ENCODE peak calls at places on chromosomes 12 and 14, in six cellular contexts. K is H1, A is GM12878, L is HepG2, N is GM12891, S is K562. G is an unnamed sample.

GRCh38 chr14:102510616-102511520 is 1.3 kb upstream of the ANKRD9 start:
- DNase-seq in K (peak), L (peak), N (no peak), S (peak), A (no peak), G (no peak)

GRCh38 chr14:22850944-22851790 is 14.8 kb downstream of the MMP14 start:
- DNase-seq in N (no peak), L (no peak), A (no peak), K (no peak), S (no peak), G (no peak)

GRCh38 chr12:122190842-122191668 is 8.1 kb downstream of the LRRC43 start:
- DNase-seq in A (peak), L (peak), N (peak), S (peak), K (peak), G (peak)

GRCh38 chr12:70645494-70646317 is 8.5 kb upstream of the PTPRB start:
- DNase-seq in K (peak), L (peak), S (peak), N (no peak), A (no peak), G (no peak)

GRCh38 chr14:93970589-93970966 is 5.8 kb downstream of the ASB2 start:
- DNase-seq in S (no peak), L (peak), K (no peak), A (no peak), N (no peak), G (no peak)

GRCh38 chr14:51539571-51540037 is 112.1 kb upstream of the FRMD6 start:
- DNase-seq in K (peak), A (no peak), L (no peak), S (no peak), N (no peak), G (no peak)

GRCh38 chr12:47905313-47905730 is 528 bp upstream of the VDR start:
- DNase-seq in K (peak), L (no peak), N (no peak), A (no peak), S (peak), G (no peak)

GRCh38 chr12:128163096-128163495 is 103.9 kb upstream of the TMEM132C start:
- DNase-seq in L (no peak), K (no peak), N (no peak), S (no peak), A (no peak), G (no peak)

GRCh38 chr12:41521872-41522379 is 333.8 kb downstream of the PDZRN4 start:
- DNase-seq in L (no peak), K (no peak), N (no peak), A (peak), S (no peak), G (no peak)

GRCh38 chr14:100297320-100298300 is 8.6 kb downstream of the SLC25A29 start:
- DNase-seq in S (no peak), A (peak), N (peak), K (no peak), L (no peak), G (peak)

GRCh38 chr12:3973939-3974644 is 100.9 kb upstream of the PARP11 start:
- DNase-seq in N (no peak), A (no peak), S (no peak), L (no peak), K (no peak), G (no peak)

GRCh38 chr12:124699878-124700277 is 132.5 kb upstream of the NCOR2 start:
- DNase-seq in L (no peak), K (no peak), S (no peak), A (no peak), N (no peak), G (no peak)

GRCh38 chr14:101077511-101078074 is 174.1 kb upstream of the RTL1 start:
- DNase-seq in S (peak), K (peak), N (no peak), A (no peak), L (no peak), G (no peak)

GRCh38 chr12:53624453-53624852 is 1.7 kb downstream of the ATF7 start:
- DNase-seq in K (no peak), S (no peak), A (no peak), N (no peak), L (no peak), G (no peak)

GRCh38 chr12:11183009-11183408 is 3.7 kb downstream of the TAS2R42 start:
- DNase-seq in N (no peak), A (no peak), S (no peak), K (no peak), L (no peak), G (no peak)

GRCh38 chr14:24634158-24634557 is at the start of gene GZMB:
- DNase-seq in N (no peak), L (no peak), K (no peak), S (no peak), A (no peak), G (no peak)

GRCh38 chr12:93020998-93021597 is 92.0 kb upstream of the EEA1 start:
- DNase-seq in S (peak), A (no peak), L (no peak), N (no peak), K (no peak), G (no peak)

GRCh38 chr14:77041837-77042557 is 13.5 kb upstream of the IRF2BPL start:
- DNase-seq in N (no peak), S (no peak), L (no peak), A (no peak), K (no peak), G (no peak)

GRCh38 chr14:104226421-104227385 is 88.3 kb downstream of the KIF26A start:
- DNase-seq in N (no peak), A (no peak), K (no peak), L (no peak), S (no peak), G (no peak)

GRCh38 chr12:107864235-107864634 is 89.7 kb downstream of the ASCL4 start:
- DNase-seq in A (no peak), N (no peak), S (no peak), K (no peak), L (no peak), G (no peak)

GRCh38 chr12:21330682-21331253 is 3.9 kb downstream of the SLCO1A2 start:
- DNase-seq in S (no peak), A (no peak), K (no peak), L (no peak), N (no peak), G (no peak)

GRCh38 chr12:95648990-95649791 is 97.9 kb upstream of the USP44 start:
- DNase-seq in N (no peak), K (no peak), A (no peak), S (no peak), L (no peak), G (no peak)

GRCh38 chr12:7667025-7667575 is 1.4 kb upstream of the APOBEC1 start:
- DNase-seq in A (no peak), L (peak), N (peak), S (no peak), K (no peak), G (no peak)

GRCh38 chr12:109295764-109296425 is 13.2 kb downstream of the FOXN4 start:
- DNase-seq in S (no peak), A (no peak), K (no peak), N (no peak), L (no peak), G (no peak)

DNA sequence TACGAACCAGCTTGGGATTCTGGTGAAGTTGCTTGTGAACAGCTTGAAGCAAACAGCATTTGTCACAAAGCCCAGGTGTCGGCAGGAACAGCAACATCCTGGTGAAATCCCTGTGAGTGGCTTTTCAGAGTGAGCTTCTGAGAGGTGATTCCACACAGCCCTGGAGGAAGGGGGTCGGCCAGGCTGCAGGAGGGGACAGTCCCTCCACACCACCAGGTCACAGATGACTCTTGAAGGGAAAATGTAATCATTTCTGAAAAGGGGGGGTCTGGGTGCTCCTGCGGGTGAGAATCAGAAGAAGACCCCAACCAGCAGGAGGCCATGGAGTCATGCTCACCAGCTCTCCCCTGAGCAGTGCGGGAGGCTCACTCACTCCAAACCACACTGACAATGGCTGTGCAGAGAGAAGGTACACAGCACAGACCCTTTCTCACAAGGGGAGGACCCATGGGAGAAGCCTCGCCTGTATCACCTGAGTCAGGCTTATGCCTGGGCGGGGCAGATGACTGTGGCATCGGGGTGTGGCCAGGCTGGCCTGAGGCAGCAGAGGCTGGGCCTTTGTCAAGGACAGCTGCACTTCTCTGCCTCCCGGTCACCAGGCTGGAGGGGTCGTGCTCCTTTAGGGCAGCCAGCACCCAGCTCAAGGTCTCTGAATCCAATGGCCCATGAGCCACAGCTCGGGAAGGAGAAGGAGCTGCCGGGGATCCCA is 14.4 kb downstream of the CHGA start:
- DNase-seq in K (no peak), A (no peak), N (no peak), S (peak), L (no peak), G (no peak)
- TF ChIP-seq TAF1 in K (no peak), A (no peak), N (no peak), S (no peak), L (no peak), G (no peak)

GRCh38 chr12:56224102-56224701 is at the start of gene NABP2:
- DNase-seq in S (peak), N (peak), A (peak), K (peak), L (peak), G (peak)
- TF ChIP-seq POLR2A in S (peak), N (peak), A (peak), K (no peak), L (no peak), G (peak)

GRCh38 chr12:120498870-120499515 is 3.1 kb downstream of the DYNLL1 start:
- DNase-seq in N (no peak), S (no peak), A (no peak), K (no peak), L (no peak), G (no peak)

GRCh38 chr12:120496353-120497340 is 734 bp downstream of the DYNLL1 start:
- DNase-seq in A (no peak), K (no peak), N (peak), S (peak), L (no peak), G (peak)

GRCh38 chr12:120497524-120498150 is 1.7 kb downstream of the DYNLL1 start:
- DNase-seq in L (no peak), N (no peak), A (no peak), K (no peak), S (no peak), G (no peak)

GRCh38 chr12:120495723-120496352 is at the start of gene DYNLL1:
- DNase-seq in S (peak), L (peak), N (peak), K (peak), A (peak), G (peak)

GRCh38 chr12:120495189-120495722 is 657 bp upstream of the DYNLL1 start:
- DNase-seq in S (no peak), A (no peak), N (no peak), K (no peak), L (no peak), G (no peak)
- TF ChIP-seq TAF1 in S (no peak), A (no peak), N (no peak), K (no peak), L (no peak), G (no peak)

DNA sequence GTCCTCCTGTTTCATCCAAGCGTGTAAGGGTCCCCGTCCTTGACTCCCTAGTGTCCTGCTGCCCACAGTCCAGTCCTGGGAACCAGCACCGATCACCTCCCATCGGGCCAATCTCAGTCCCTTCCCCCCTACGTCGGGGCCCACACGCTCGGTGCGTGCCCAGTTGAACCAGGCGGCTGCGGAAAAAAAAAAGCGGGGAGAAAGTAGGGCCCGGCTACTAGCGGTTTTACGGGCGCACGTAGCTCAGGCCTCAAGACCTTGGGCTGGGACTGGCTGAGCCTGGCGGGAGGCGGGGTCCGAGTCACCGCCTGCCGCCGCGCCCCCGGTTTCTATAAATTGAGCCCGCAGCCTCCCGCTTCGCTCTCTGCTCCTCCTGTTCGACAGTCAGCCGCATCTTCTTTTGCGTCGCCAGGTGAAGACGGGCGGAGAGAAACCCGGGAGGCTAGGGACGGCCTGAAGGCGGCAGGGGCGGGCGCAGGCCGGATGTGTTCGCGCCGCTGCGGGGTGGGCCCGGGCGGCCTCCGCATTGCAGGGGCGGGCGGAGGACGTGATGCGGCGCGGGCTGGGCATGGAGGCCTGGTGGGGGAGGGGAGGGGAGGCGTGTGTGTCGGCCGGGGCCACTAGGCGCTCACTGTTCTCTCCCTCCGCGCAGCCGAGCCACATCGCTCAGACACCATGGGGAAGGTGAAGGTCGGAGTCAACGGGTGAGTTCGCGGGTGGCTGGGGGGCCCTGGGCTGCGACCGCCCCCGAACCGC is at the start of gene GAPDH:
- DNase-seq in K (peak), A (peak), N (peak), L (peak), S (peak), G (peak)
- TF ChIP-seq POLR2A in K (no peak), A (peak), N (peak), L (peak), S (peak), G (peak)

GRCh38 chr14:64879635-64880381 is at the start of gene SPTB:
- DNase-seq in L (no peak), K (no peak), S (peak), A (no peak), N (peak), G (peak)
- TF ChIP-seq TAF1 in L (no peak), K (no peak), S (peak), A (no peak), N (no peak), G (no peak)

GRCh38 chr12:60437297-60437696 is 841.5 kb downstream of the SLC16A7 start:
- DNase-seq in A (no peak), N (no peak), L (no peak), K (no peak), S (no peak), G (no peak)

GRCh38 chr12:60441577-60441976 is 845.7 kb downstream of the SLC16A7 start:
- DNase-seq in N (no peak), L (no peak), A (no peak), S (no peak), K (no peak), G (no peak)
- TF ChIP-seq POLR2A in N (no peak), L (no peak), A (no peak), S (no peak), K (no peak), G (no peak)

DNA sequence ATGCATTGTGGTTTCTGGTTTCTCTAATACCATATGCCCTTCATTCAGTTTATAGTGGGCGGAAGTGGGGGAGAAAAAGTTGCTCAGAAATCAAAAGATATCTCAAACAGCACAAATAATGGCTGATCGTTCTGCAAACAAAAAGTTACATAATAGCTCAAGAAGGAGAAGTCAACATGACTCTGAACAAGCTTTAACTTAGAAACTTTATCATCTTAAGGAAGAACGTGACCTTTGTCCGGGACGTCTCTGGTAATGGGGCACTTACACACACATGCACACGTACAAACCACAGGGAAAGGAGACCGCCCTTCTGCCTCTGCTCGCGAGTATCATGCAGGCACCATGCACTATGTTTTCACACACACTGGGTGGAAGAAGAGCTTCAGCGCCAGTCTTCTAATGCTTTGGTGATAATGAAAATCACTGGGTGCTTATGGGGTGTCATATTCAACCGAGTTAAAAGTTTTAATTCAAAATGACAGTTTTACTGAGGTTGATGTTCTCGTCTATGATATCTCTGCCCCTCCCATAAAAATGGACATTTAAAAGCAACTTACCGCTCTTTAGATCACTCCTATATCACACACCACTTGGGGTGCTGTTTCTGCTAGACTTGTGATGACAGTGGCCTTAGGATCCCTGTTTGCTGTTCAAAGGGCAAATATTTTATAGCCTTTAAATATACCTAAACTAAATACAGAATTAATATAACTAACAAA is 4.7 kb downstream of the FOS start:
- DNase-seq in K (no peak), A (no peak), S (peak), L (peak), N (no peak), G (no peak)
- TF ChIP-seq TAF1 in K (no peak), A (no peak), S (no peak), L (no peak), N (no peak), G (no peak)

G was measured in GM12892.